ENCODE peak calls at places on chromosomes 1 and 21, in four cellular contexts. O is vagina, B is body of pancreas, F is suprapubic skin. S is an unnamed sample. For H3K9me3, the result is how much of the 10 kb centered on the place peaks cover.

GRCh38 chr1:84698718-84699117 is 8.5 kb upstream of the SSX2IP start:
- DNase-seq in O (no peak), B (no peak), F (no peak), S (no peak)

GRCh38 chr1:211959680-211960079 is 75.7 kb downstream of the INTS7 start:
- DNase-seq in O (no peak), B (no peak), F (peak), S (no peak)

GRCh38 chr1:11944358-11944981 is 10.0 kb downstream of the PLOD1 start:
- DNase-seq in O (no peak), B (no peak), F (no peak), S (no peak)

GRCh38 chr1:220544901-220545303 is 17.0 kb downstream of the MARK1 start:
- DNase-seq in O (no peak), B (no peak), F (no peak), S (no peak)

GRCh38 chr21:35163381-35163780 is 114.3 kb upstream of the RUNX1 start:
- DNase-seq in O (no peak), B (no peak), F (no peak), S (no peak)

GRCh38 chr21:44766014-44766817 is 35.4 kb downstream of the UBE2G2 start:
- DNase-seq in O (no peak), B (no peak), F (peak), S (no peak)

GRCh38 chr1:193358419-193358818 is 172.0 kb upstream of the B3GALT2 start:
- DNase-seq in O (no peak), B (no peak), F (no peak), S (no peak)

GRCh38 chr21:34956416-34957316 is 92.4 kb downstream of the RUNX1 start:
- DNase-seq in O (no peak), B (no peak), F (no peak), S (no peak)

GRCh38 chr1:31583082-31583994 is 7.0 kb downstream of the TINAGL1 start:
- DNase-seq in O (no peak), B (no peak), F (no peak), S (peak)

GRCh38 chr1:233355841-233356704 is 28.5 kb downstream of the MAP3K21 start:
- DNase-seq in O (no peak), B (no peak), F (no peak), S (no peak)

GRCh38 chr1:232599178-232600041 is 30.5 kb downstream of the SIPA1L2 start:
- DNase-seq in O (no peak), B (no peak), F (no peak), S (no peak)

GRCh38 chr1:85576642-85577420 is 3.7 kb upstream of the CCN1 start:
- DNase-seq in O (no peak), B (peak), F (peak), S (peak)

GRCh38 chr1:66266350-66266749 is 267.6 kb upstream of the SGIP1 start:
- DNase-seq in O (no peak), B (no peak), F (no peak), S (no peak)

GRCh38 chr1:98277111-98277510 is 356.3 kb upstream of the DPYD start:
- DNase-seq in O (no peak), B (no peak), F (no peak), S (no peak)

GRCh38 chr21:42238185-42238934 is 19.4 kb downstream of the ABCG1 start:
- DNase-seq in O (no peak), B (no peak), F (no peak), S (no peak)

GRCh38 chr1:65090406-65090805 is 57.6 kb upstream of the AK4 start:
- DNase-seq in O (no peak), B (no peak), F (no peak), S (no peak)

GRCh38 chr1:236089046-236089773 is 24.3 kb upstream of the NID1 start:
- DNase-seq in O (no peak), B (no peak), F (no peak), S (no peak)

GRCh38 chr1:147099192-147099591 is 73.1 kb downstream of the PRKAB2 start:
- DNase-seq in O (peak), B (no peak), F (no peak), S (no peak)

GRCh38 chr1:22778842-22779520 is 68.3 kb downstream of the EPHB2 start:
- DNase-seq in O (no peak), B (no peak), F (no peak), S (no peak)

GRCh38 chr21:37073417-37074194 is 552 bp downstream of the TTC3 start:
- DNase-seq in O (peak), B (peak), F (peak), S (no peak)

GRCh38 chr1:201022824-201023516 is 544 bp downstream of the KIF21B start:
- DNase-seq in O (no peak), B (peak), F (no peak), S (no peak)

GRCh38 chr1:201022178-201022823 is 1.2 kb downstream of the KIF21B start:
- DNase-seq in O (no peak), B (no peak), F (no peak), S (no peak)

GRCh38 chr1:201020647-201021332 is 2.7 kb downstream of the KIF21B start:
- DNase-seq in O (no peak), B (peak), F (no peak), S (no peak)

GRCh38 chr1:201020040-201020591 is 3.4 kb downstream of the KIF21B start:
- DNase-seq in O (no peak), B (no peak), F (no peak), S (no peak)

DNA sequence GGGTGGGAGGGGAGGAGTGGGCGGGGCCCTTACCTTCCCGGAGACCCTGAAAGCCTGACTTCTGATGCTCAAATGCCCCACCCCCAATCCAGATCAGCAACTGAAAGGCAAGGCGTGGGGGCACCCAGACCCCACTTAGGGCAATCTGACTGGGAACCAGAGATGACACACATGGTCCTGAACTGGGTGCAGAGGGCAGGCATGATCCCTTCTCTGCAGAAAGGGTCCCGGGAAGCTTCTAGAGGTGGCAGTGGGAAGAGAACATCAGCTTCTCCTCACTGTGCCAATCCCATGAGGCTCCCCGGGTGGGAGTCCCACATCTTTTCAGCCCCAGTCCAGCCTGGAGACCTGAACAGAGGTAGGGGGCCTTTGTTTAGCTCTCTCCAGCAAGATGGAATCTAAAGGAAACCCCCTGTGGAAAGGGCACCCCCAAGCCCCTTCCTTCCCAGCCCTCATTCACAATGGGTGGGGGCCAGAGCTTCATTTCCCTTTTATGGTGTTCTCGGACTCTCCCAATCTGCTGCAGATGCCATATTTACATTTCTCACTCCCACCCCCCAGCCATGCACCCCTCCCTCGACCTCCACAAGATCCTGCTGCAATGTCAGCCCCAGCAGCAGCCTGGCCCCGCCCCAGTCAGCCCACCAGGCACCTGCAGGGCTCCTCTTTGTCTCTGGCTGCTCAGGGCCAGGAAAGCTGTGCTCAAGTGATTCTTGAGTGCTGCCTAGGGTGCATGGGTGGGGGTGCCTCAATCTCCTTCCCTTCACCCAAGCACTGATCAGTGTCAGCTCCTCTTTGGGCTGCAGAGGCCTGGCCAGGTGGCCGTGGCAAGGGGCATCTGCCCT is 2.0 kb downstream of the KIF21B start:
- DNase-seq in O (no peak), B (no peak), F (no peak), S (no peak)
- TF ChIP-seq POLR2A in O (no peak), B (no peak), F (no peak), S (no peak)

GRCh38 chr1:165345502-165345901 is 11.0 kb downstream of the LMX1A start:
- DNase-seq in O (no peak), B (no peak), F (no peak), S (no peak)

GRCh38 chr1:165344198-165344597 is 12.3 kb downstream of the LMX1A start:
- DNase-seq in O (no peak), B (no peak), F (no peak), S (no peak)

GRCh38 chr1:165342588-165342987 is 13.9 kb downstream of the LMX1A start:
- DNase-seq in O (no peak), B (no peak), F (no peak), S (no peak)

DNA sequence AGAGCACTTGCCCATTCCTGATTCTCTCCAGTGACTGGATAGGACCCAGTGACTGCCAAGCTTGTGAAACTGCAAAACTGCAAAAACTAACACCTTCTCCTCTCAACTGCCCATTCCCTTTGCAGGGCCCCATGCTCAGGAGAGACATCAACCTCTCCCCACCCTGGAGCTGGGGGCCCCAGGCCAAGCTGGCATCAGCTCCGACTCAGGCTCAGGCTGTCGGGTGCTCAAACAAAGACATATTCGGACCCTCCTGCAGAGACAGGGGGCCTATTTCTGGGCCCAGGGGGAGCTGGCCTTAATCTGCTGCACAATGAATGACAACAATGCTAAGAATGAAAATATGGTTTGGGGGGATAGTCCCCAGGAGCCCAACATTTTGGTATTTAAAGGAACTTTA is 11.8 kb downstream of the LMX1A start:
- DNase-seq in O (no peak), B (no peak), F (no peak), S (no peak)
- TF ChIP-seq CTCF in O (no peak), B (no peak), F (no peak), S (no peak)

GRCh38 chr21:15363921-15364320 is 299.1 kb upstream of the NRIP1 start:
- DNase-seq in O (no peak), B (no peak), F (no peak), S (no peak)

GRCh38 chr21:15370576-15370975 is 305.8 kb upstream of the NRIP1 start:
- DNase-seq in O (no peak), B (no peak), F (no peak), S (no peak)

GRCh38 chr21:15362458-15362857 is 297.7 kb upstream of the NRIP1 start:
- DNase-seq in O (no peak), B (no peak), F (no peak), S (no peak)

GRCh38 chr21:15367061-15367626 is 302.3 kb upstream of the NRIP1 start:
- DNase-seq in O (no peak), B (no peak), F (no peak), S (no peak)

DNA sequence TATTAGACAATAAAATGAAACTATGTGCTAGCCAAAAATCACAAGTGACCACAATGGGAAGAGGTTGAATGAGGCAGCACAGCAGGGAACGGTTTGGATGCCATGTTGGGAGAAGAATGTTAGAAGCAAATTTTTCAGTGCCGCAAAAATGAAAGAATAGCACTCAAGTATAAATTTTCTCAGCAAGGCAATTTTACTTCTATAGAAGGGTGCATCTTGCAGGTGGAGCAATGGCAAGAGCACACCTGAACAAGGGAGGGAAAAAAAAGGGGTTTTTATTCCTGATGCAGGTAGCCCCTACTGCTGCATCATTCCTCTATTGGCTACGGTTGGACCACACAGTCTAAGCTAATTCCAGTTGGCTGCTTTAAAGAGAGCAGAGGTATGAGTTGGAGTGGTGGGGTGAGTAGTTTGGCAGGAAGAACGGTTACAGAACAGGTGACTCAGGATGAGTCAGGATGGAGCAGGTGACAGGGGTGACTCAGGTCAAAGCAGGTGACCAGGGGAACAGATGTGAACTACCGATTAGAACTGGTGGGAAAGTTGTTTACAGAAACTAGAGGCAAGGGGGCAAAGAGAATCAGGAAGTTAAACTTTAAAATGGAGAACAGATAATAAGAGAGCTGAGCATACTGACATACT is 301.1 kb upstream of the NRIP1 start:
- DNase-seq in O (no peak), B (no peak), F (no peak), S (no peak)
- H3K9me3 ChIP-seq in O (under half), B (under half), F (under half), S (under half)

GRCh38 chr1:173717238-173717637 is 2.5 kb downstream of the KLHL20 start:
- DNase-seq in O (no peak), B (peak), F (no peak), S (no peak)

GRCh38 chr1:173715538-173715844 is 710 bp downstream of the KLHL20 start:
- DNase-seq in O (no peak), B (no peak), F (no peak), S (no peak)

GRCh38 chr1:173714441-173714758 is 381 bp upstream of the KLHL20 start:
- DNase-seq in O (no peak), B (no peak), F (no peak), S (no peak)

GRCh38 chr1:173714759-173715537 is at the start of gene KLHL20:
- DNase-seq in O (no peak), B (peak), F (peak), S (peak)
- TF ChIP-seq POLR2A in O (no peak), B (peak), F (peak), S (peak)

GRCh38 chr1:208047476-208047934 is 136.6 kb upstream of the CD34 start:
- DNase-seq in O (peak), B (peak), F (no peak), S (peak)

GRCh38 chr1:208047975-208048374 is 137.1 kb upstream of the CD34 start:
- DNase-seq in O (no peak), B (peak), F (no peak), S (peak)

GRCh38 chr1:208044568-208045241 is 133.8 kb upstream of the CD34 start:
- DNase-seq in O (no peak), B (peak), F (no peak), S (no peak)

GRCh38 chr1:208043690-208044089 is 132.8 kb upstream of the CD34 start:
- DNase-seq in O (no peak), B (peak), F (no peak), S (peak)

DNA sequence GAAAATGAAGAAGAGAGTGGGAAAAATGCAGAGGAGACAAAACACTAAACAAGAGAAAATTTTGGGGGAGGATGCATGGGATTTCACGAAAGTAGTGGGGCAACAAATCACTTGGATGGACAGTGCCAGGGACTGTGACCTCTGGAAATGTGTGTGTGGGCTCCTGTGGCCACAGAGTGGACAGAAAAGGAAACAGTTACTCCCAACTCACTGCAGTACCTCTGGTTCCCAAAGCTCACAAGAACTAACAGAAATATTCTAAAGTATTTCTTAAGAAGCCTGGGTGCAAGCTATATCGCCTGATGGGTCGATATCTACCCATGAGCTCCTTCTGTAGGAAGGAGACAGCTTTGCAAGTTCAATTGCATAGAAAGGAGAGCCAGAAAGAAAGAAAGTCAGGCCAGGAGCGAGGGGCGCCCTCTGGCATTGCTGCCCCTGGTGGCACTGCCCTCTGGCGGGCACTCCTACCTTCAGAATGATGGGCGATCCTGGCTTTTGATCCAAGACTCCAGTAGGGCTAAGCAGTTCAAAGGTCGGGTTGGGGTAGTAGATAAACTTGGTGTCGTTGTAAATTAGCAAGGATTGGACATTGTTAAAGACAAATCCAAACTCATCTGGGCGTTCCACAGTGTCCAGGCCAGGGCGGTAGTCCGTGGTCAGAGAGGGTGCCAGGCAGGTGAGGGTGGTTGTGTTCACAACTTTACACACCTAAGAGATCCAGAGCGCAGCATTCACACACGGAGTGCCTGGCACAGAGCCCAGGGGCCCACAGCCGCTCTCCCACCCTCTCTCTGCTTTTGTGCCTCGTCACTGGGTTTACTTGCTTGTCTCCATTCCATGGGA is 134.7 kb upstream of the CD34 start:
- DNase-seq in O (no peak), B (peak), F (no peak), S (no peak)
- TF ChIP-seq CTCF in O (no peak), B (peak), F (no peak), S (no peak)

S was measured in uterus.